ENCODE peak calls at places on chromosomes 16 and 17, in four cellular contexts. One of them, this sample, is unnamed.

GRCh38 chr16:31695667-31696066 is 168.0 kb downstream of the AHSP start:
- DNase-seq in activated T-helper 9 cell treated with anti-CD3 and anti-CD28 coated beads, Interleukin-2, amount 50 U/mL, for 16 hours: no peak
- DNase-seq in HEK293T: no peak
- DNase-seq in left ventricle myocardium superior: peak; percentile 23
- DNase-seq in this sample: no peak

GRCh38 chr17:75662511-75662910 is 4.4 kb downstream of the RECQL5 start:
- DNase-seq in left ventricle myocardium superior: no peak
- DNase-seq in activated T-helper 9 cell treated with anti-CD3 and anti-CD28 coated beads, Interleukin-2, amount 50 U/mL, for 16 hours: no peak
- DNase-seq in HEK293T: no peak
- DNase-seq in this sample: no peak

GRCh38 chr16:70416748-70417616 is 21.9 kb downstream of the ST3GAL2 start:
- DNase-seq in activated T-helper 9 cell treated with anti-CD3 and anti-CD28 coated beads, Interleukin-2, amount 50 U/mL, for 16 hours: no peak
- DNase-seq in HEK293T: no peak
- DNase-seq in left ventricle myocardium superior: no peak
- DNase-seq in this sample: no peak

GRCh38 chr17:41710472-41711090 is 1.6 kb upstream of the GAST start:
- DNase-seq in activated T-helper 9 cell treated with anti-CD3 and anti-CD28 coated beads, Interleukin-2, amount 50 U/mL, for 16 hours: no peak
- DNase-seq in HEK293T: no peak
- DNase-seq in left ventricle myocardium superior: no peak
- DNase-seq in this sample: no peak

GRCh38 chr17:77324227-77324626 is 183.5 kb downstream of the SEC14L1 start:
- DNase-seq in left ventricle myocardium superior: no peak
- DNase-seq in activated T-helper 9 cell treated with anti-CD3 and anti-CD28 coated beads, Interleukin-2, amount 50 U/mL, for 16 hours: no peak
- DNase-seq in HEK293T: no peak
- DNase-seq in this sample: no peak

GRCh38 chr16:19524356-19524865 is 669 bp downstream of the CCP110 start:
- DNase-seq in HEK293T: no peak
- DNase-seq in activated T-helper 9 cell treated with anti-CD3 and anti-CD28 coated beads, Interleukin-2, amount 50 U/mL, for 16 hours: no peak
- DNase-seq in left ventricle myocardium superior: no peak
- DNase-seq in this sample: no peak

GRCh38 chr16:87017388-87018012 is 299.7 kb downstream of the C16orf95 start:
- DNase-seq in left ventricle myocardium superior: no peak
- DNase-seq in activated T-helper 9 cell treated with anti-CD3 and anti-CD28 coated beads, Interleukin-2, amount 50 U/mL, for 16 hours: no peak
- DNase-seq in HEK293T: peak; percentile 22
- DNase-seq in this sample: no peak

GRCh38 chr17:29018788-29019474 is 13.1 kb upstream of the SEZ6 start:
- DNase-seq in activated T-helper 9 cell treated with anti-CD3 and anti-CD28 coated beads, Interleukin-2, amount 50 U/mL, for 16 hours: no peak
- DNase-seq in left ventricle myocardium superior: no peak
- DNase-seq in HEK293T: no peak
- DNase-seq in this sample: no peak

GRCh38 chr17:10114931-10115535 is 83.4 kb downstream of the GAS7 start:
- DNase-seq in left ventricle myocardium superior: peak; percentile 94
- DNase-seq in HEK293T: no peak
- DNase-seq in activated T-helper 9 cell treated with anti-CD3 and anti-CD28 coated beads, Interleukin-2, amount 50 U/mL, for 16 hours: peak; percentile 8
- DNase-seq in this sample: peak; percentile 81

GRCh38 chr17:59859444-59860025 is 33.2 kb downstream of the TUBD1 start:
- DNase-seq in activated T-helper 9 cell treated with anti-CD3 and anti-CD28 coated beads, Interleukin-2, amount 50 U/mL, for 16 hours: no peak
- DNase-seq in left ventricle myocardium superior: no peak
- DNase-seq in HEK293T: no peak
- DNase-seq in this sample: no peak

GRCh38 chr17:82837586-82838320 is 2.1 kb downstream of the ZNF750 start:
- DNase-seq in HEK293T: no peak
- DNase-seq in left ventricle myocardium superior: no peak
- DNase-seq in activated T-helper 9 cell treated with anti-CD3 and anti-CD28 coated beads, Interleukin-2, amount 50 U/mL, for 16 hours: no peak
- DNase-seq in this sample: no peak

GRCh38 chr17:59753522-59754467 is 46.3 kb downstream of the VMP1 start:
- DNase-seq in HEK293T: peak; percentile 65
- DNase-seq in activated T-helper 9 cell treated with anti-CD3 and anti-CD28 coated beads, Interleukin-2, amount 50 U/mL, for 16 hours: no peak
- DNase-seq in left ventricle myocardium superior: no peak
- DNase-seq in this sample: no peak

GRCh38 chr17:8190506-8190905 is 526 bp upstream of the BORCS6 start:
- DNase-seq in HEK293T: no peak
- DNase-seq in left ventricle myocardium superior: no peak
- DNase-seq in activated T-helper 9 cell treated with anti-CD3 and anti-CD28 coated beads, Interleukin-2, amount 50 U/mL, for 16 hours: no peak
- DNase-seq in this sample: no peak

GRCh38 chr17:81200695-81201580 is 21.8 kb downstream of the CEP131 start:
- DNase-seq in left ventricle myocardium superior: no peak
- DNase-seq in activated T-helper 9 cell treated with anti-CD3 and anti-CD28 coated beads, Interleukin-2, amount 50 U/mL, for 16 hours: no peak
- DNase-seq in HEK293T: peak; percentile 73
- DNase-seq in this sample: no peak

GRCh38 chr16:50531359-50531758 is 16.8 kb upstream of the NKD1 start:
- DNase-seq in activated T-helper 9 cell treated with anti-CD3 and anti-CD28 coated beads, Interleukin-2, amount 50 U/mL, for 16 hours: no peak
- DNase-seq in HEK293T: no peak
- DNase-seq in left ventricle myocardium superior: no peak
- DNase-seq in this sample: no peak

GRCh38 chr17:31266042-31266441 is 31.0 kb downstream of the OMG start:
- DNase-seq in HEK293T: no peak
- DNase-seq in activated T-helper 9 cell treated with anti-CD3 and anti-CD28 coated beads, Interleukin-2, amount 50 U/mL, for 16 hours: no peak
- DNase-seq in left ventricle myocardium superior: no peak
- DNase-seq in this sample: no peak

GRCh38 chr17:68356520-68356919 is 65.2 kb downstream of the ARSG start:
- DNase-seq in activated T-helper 9 cell treated with anti-CD3 and anti-CD28 coated beads, Interleukin-2, amount 50 U/mL, for 16 hours: peak; percentile 20
- DNase-seq in HEK293T: no peak
- DNase-seq in left ventricle myocardium superior: no peak
- DNase-seq in this sample: no peak

GRCh38 chr17:64262422-64263260 is at the start of gene TEX2:
- DNase-seq in left ventricle myocardium superior: peak; percentile 82
- DNase-seq in HEK293T: peak; percentile 62
- DNase-seq in activated T-helper 9 cell treated with anti-CD3 and anti-CD28 coated beads, Interleukin-2, amount 50 U/mL, for 16 hours: peak; percentile 50
- DNase-seq in this sample: no peak

GRCh38 chr17:40198576-40198975 is 20.5 kb upstream of the WIPF2 start:
- DNase-seq in HEK293T: no peak
- DNase-seq in left ventricle myocardium superior: no peak
- DNase-seq in activated T-helper 9 cell treated with anti-CD3 and anti-CD28 coated beads, Interleukin-2, amount 50 U/mL, for 16 hours: no peak
- DNase-seq in this sample: no peak

GRCh38 chr16:65537336-65537735 is 415.5 kb upstream of the CDH11 start:
- DNase-seq in left ventricle myocardium superior: no peak
- DNase-seq in HEK293T: no peak
- DNase-seq in activated T-helper 9 cell treated with anti-CD3 and anti-CD28 coated beads, Interleukin-2, amount 50 U/mL, for 16 hours: no peak
- DNase-seq in this sample: no peak

GRCh38 chr16:47611848-47612493 is 150.8 kb downstream of the PHKB start:
- DNase-seq in activated T-helper 9 cell treated with anti-CD3 and anti-CD28 coated beads, Interleukin-2, amount 50 U/mL, for 16 hours: no peak
- DNase-seq in HEK293T: no peak
- DNase-seq in left ventricle myocardium superior: no peak
- DNase-seq in this sample: no peak

GRCh38 chr16:81318711-81319110 is 3.9 kb downstream of the GAN start:
- DNase-seq in activated T-helper 9 cell treated with anti-CD3 and anti-CD28 coated beads, Interleukin-2, amount 50 U/mL, for 16 hours: no peak
- DNase-seq in left ventricle myocardium superior: no peak
- DNase-seq in HEK293T: peak; percentile 15
- DNase-seq in this sample: no peak

GRCh38 chr17:81335388-81336157 is 40.5 kb upstream of the SLC38A10 start:
- DNase-seq in HEK293T: no peak
- DNase-seq in left ventricle myocardium superior: no peak
- DNase-seq in activated T-helper 9 cell treated with anti-CD3 and anti-CD28 coated beads, Interleukin-2, amount 50 U/mL, for 16 hours: no peak
- DNase-seq in this sample: no peak

GRCh38 chr17:12362853-12363252 is 302.8 kb upstream of the MYOCD start:
- DNase-seq in left ventricle myocardium superior: peak; percentile 35
- DNase-seq in HEK293T: no peak
- DNase-seq in activated T-helper 9 cell treated with anti-CD3 and anti-CD28 coated beads, Interleukin-2, amount 50 U/mL, for 16 hours: no peak
- DNase-seq in this sample: no peak

This sample was measured in thoracic aorta.